ENCODE peak calls at places on chromosomes 13 and 19, in nine cellular contexts. L is H9; F is CD8-positive, alpha-beta memory T cell; B is stimulated activated CD8-positive, alpha-beta memory T cell treated with anti-CD3 and anti-CD28 coated beads, Interleukin-4, amount 100 ng/mL, for 1 hour; W is T-helper 1 cell; E is stimulated activated CD4-positive, alpha-beta T cell treated with anti-CD3 and anti-CD28 coated beads, TNF-alpha, amount 100 ng/mL, for 48 hours; J is MV-4-11; T is NCI-H1436 treated with DMSO at 0.1 percent for 48 hours; O is kidney glomerular epithelial cell. N is an unnamed sample.

GRCh38 chr19:44729516-44730033 is 18.9 kb upstream of the BCL3 start:
- DNase-seq in L (no peak), F (no peak), B (no peak), W (no peak), E (no peak), J (no peak), T (no peak), O (no peak), N (no peak)

GRCh38 chr19:46373573-46374359 is 26.9 kb downstream of the PPP5C start:
- DNase-seq in L (peak), F (no peak), B (no peak), W (no peak), E (no peak), J (no peak), T (peak), O (peak), N (peak)

GRCh38 chr19:13012690-13013608 is 17.7 kb downstream of the NFIX start:
- DNase-seq in L (peak), F (no peak), B (no peak), W (no peak), E (no peak), J (peak), T (no peak), O (peak), N (no peak)

GRCh38 chr19:12137541-12137940 is 2.6 kb downstream of the ZNF20 start:
- DNase-seq in L (peak), F (no peak), B (no peak), W (peak), E (no peak), J (no peak), T (no peak), O (no peak), N (peak)

GRCh38 chr13:96673825-96674224 is 320.5 kb downstream of the OXGR1 start:
- DNase-seq in L (no peak), F (no peak), B (no peak), W (no peak), E (no peak), J (no peak), T (no peak), O (no peak), N (no peak)

GRCh38 chr19:56377105-56377924 is 16.0 kb downstream of the ZNF582 start:
- DNase-seq in L (no peak), F (no peak), B (no peak), W (no peak), E (no peak), J (no peak), T (no peak), O (no peak), N (no peak)

GRCh38 chr13:70162141-70162540 is 53.9 kb upstream of the KLHL1 start:
- DNase-seq in L (no peak), F (no peak), B (no peak), W (no peak), E (no peak), J (no peak), T (peak), O (no peak), N (no peak)

GRCh38 chr13:85558118-85558517 is 241.1 kb downstream of the SLITRK6 start:
- DNase-seq in L (no peak), F (no peak), B (no peak), W (no peak), E (no peak), J (no peak), T (no peak), O (no peak), N (no peak)

GRCh38 chr13:20869540-20869939 is 33.0 kb downstream of the XPO4 start:
- DNase-seq in L (no peak), F (no peak), B (no peak), W (no peak), E (no peak), J (no peak), T (no peak), O (peak), N (no peak)

GRCh38 chr13:113962386-113962785 is 11.5 kb downstream of the C13orf46 start:
- DNase-seq in L (no peak), F (no peak), B (no peak), W (no peak), E (no peak), J (no peak), T (no peak), O (no peak), N (no peak)

GRCh38 chr13:28867564-28867963 is 47.4 kb downstream of the MTUS2 start:
- DNase-seq in L (no peak), F (no peak), B (no peak), W (no peak), E (no peak), J (no peak), T (no peak), O (no peak), N (no peak)

GRCh38 chr13:73984201-73984600 is 150.0 kb downstream of the KLF12 start:
- DNase-seq in L (no peak), F (no peak), B (no peak), W (no peak), E (no peak), J (no peak), T (no peak), O (no peak), N (no peak)

GRCh38 chr19:14670408-14670807 is 4.2 kb downstream of the ADGRE3 start:
- DNase-seq in L (no peak), F (no peak), B (no peak), W (no peak), E (no peak), J (no peak), T (no peak), O (no peak), N (no peak)

GRCh38 chr13:100550433-100550832 is 38.2 kb downstream of the GGACT start:
- DNase-seq in L (no peak), F (no peak), B (no peak), W (no peak), E (no peak), J (no peak), T (no peak), O (no peak), N (no peak)

GRCh38 chr13:96946709-96947311 is 47.5 kb downstream of the OXGR1 start:
- DNase-seq in L (no peak), F (no peak), B (no peak), W (no peak), E (no peak), J (no peak), T (no peak), O (no peak), N (no peak)

GRCh38 chr19:38974599-38975213 is 836 bp downstream of the FBXO17 start:
- DNase-seq in L (no peak), F (no peak), B (no peak), W (no peak), E (no peak), J (no peak), T (no peak), O (no peak), N (no peak)

GRCh38 chr19:37087110-37087509 is 8.9 kb downstream of the ZNF420 start:
- DNase-seq in L (no peak), F (no peak), B (no peak), W (no peak), E (no peak), J (no peak), T (no peak), O (no peak), N (no peak)

GRCh38 chr13:24541127-24541475 is 28.5 kb upstream of the PARP4 start:
- DNase-seq in L (no peak), F (no peak), B (no peak), W (no peak), E (no peak), J (no peak), T (no peak), O (no peak), N (no peak)

GRCh38 chr13:71828564-71828963 is 38.4 kb downstream of the DACH1 start:
- DNase-seq in L (no peak), F (no peak), B (no peak), W (no peak), E (no peak), J (no peak), T (no peak), O (no peak), N (no peak)

GRCh38 chr19:41701401-41702075 is 6.9 kb upstream of the CEACAM5 start:
- DNase-seq in L (peak), F (no peak), B (no peak), W (no peak), E (no peak), J (peak), T (no peak), O (no peak), N (peak)

GRCh38 chr13:45257638-45258338 is 56.9 kb upstream of the KCTD4 start:
- DNase-seq in L (no peak), F (no peak), B (no peak), W (no peak), E (no peak), J (peak), T (no peak), O (no peak), N (no peak)

GRCh38 chr19:47228168-47228936 is 2.6 kb downstream of the BBC3 start:
- DNase-seq in L (peak), F (peak), B (no peak), W (no peak), E (no peak), J (peak), T (no peak), O (no peak), N (peak)

GRCh38 chr19:10782795-10783194 is 53.2 kb downstream of the TMED1 start:
- DNase-seq in L (no peak), F (no peak), B (no peak), W (no peak), E (no peak), J (no peak), T (no peak), O (no peak), N (no peak)

GRCh38 chr13:108681986-108682562 is 52.7 kb downstream of the MYO16 start:
- DNase-seq in L (no peak), F (no peak), B (no peak), W (no peak), E (no peak), J (no peak), T (no peak), O (no peak), N (no peak)

GRCh38 chr13:105276571-105276970 is 1258.9 kb downstream of the EFNB2 start:
- DNase-seq in L (no peak), F (no peak), B (no peak), W (no peak), E (no peak), J (no peak), T (no peak), O (no peak), N (no peak)

GRCh38 chr13:48536851-48537250 is 4.0 kb upstream of the RCBTB2 start:
- DNase-seq in L (no peak), F (no peak), B (no peak), W (no peak), E (no peak), J (no peak), T (no peak), O (no peak), N (no peak)

GRCh38 chr19:41691268-41691970 is 3.3 kb upstream of the CEACAM7 start:
- DNase-seq in L (peak), F (no peak), B (no peak), W (peak), E (no peak), J (peak), T (no peak), O (no peak), N (peak)

GRCh38 chr19:11016591-11016990 is 55.8 kb downstream of the SMARCA4 start:
- DNase-seq in L (no peak), F (no peak), B (no peak), W (no peak), E (no peak), J (no peak), T (no peak), O (no peak), N (no peak)

GRCh38 chr13:62625214-62625613 is 1209.6 kb upstream of the PCDH20 start:
- DNase-seq in L (peak), F (no peak), B (no peak), W (no peak), E (no peak), J (no peak), T (no peak), O (no peak), N (no peak)

GRCh38 chr13:99905224-99905623 is 66.3 kb downstream of the ZIC5 start:
- DNase-seq in L (no peak), F (no peak), B (no peak), W (no peak), E (no peak), J (peak), T (no peak), O (no peak), N (peak)

GRCh38 chr13:66714795-66715194 is 515.3 kb downstream of the PCDH9 start:
- DNase-seq in L (no peak), F (no peak), B (no peak), W (no peak), E (no peak), J (no peak), T (no peak), O (no peak), N (no peak)

GRCh38 chr13:102035969-102036368 is 365.9 kb downstream of the FGF14 start:
- DNase-seq in L (no peak), F (no peak), B (no peak), W (no peak), E (no peak), J (no peak), T (no peak), O (peak), N (peak)

GRCh38 chr19:10268077-10268476 is 2.8 kb upstream of the ICAM1 start:
- DNase-seq in L (no peak), F (no peak), B (no peak), W (no peak), E (no peak), J (no peak), T (no peak), O (no peak), N (no peak)

GRCh38 chr13:47039106-47039505 is 142.3 kb upstream of the HTR2A start:
- DNase-seq in L (no peak), F (no peak), B (no peak), W (no peak), E (no peak), J (no peak), T (no peak), O (peak), N (no peak)

GRCh38 chr13:37515226-37515625 is 83.3 kb downstream of the POSTN start:
- DNase-seq in L (no peak), F (no peak), B (no peak), W (no peak), E (no peak), J (no peak), T (no peak), O (no peak), N (no peak)

GRCh38 chr19:14091885-14092462 is 1.4 kb upstream of the SAMD1 start:
- DNase-seq in L (no peak), F (no peak), B (no peak), W (peak), E (no peak), J (no peak), T (no peak), O (no peak), N (no peak)

GRCh38 chr13:36359301-36359950 is 13.2 kb upstream of the SPART start:
- DNase-seq in L (no peak), F (no peak), B (no peak), W (no peak), E (no peak), J (no peak), T (no peak), O (no peak), N (no peak)

GRCh38 chr19:45470147-45471081 is 2.6 kb downstream of the FOSB start:
- DNase-seq in L (no peak), F (peak), B (no peak), W (peak), E (no peak), J (peak), T (no peak), O (peak), N (no peak)